ENCODE peak calls at places on chromosomes 7 and 10, in five cellular contexts. K, U, C, N and R are unnamed samples.

GRCh38 chr10:101182936-101183335 is 46.3 kb downstream of the LBX1 start:
- ATAC-seq in K (no peak), U (no peak), C (no peak), N (no peak), R (no peak)

GRCh38 chr10:29628912-29629526 is 5.8 kb downstream of the SVIL start:
- ATAC-seq in K (no peak), U (no peak), C (no peak), N (no peak), R (no peak)

GRCh38 chr7:148319316-148319808 is 271.2 kb upstream of the C7orf33 start:
- ATAC-seq in K (no peak), U (no peak), C (no peak), N (no peak), R (no peak)

GRCh38 chr10:77070317-77070716 is 567.3 kb downstream of the KCNMA1 start:
- ATAC-seq in K (no peak), U (no peak), C (no peak), N (no peak), R (no peak)

GRCh38 chr10:8453587-8453986 is 399.1 kb downstream of the GATA3 start:
- ATAC-seq in K (peak; percentile 75), U (no peak), C (peak; percentile 69), N (no peak), R (peak; percentile 83)

GRCh38 chr10:23694921-23695824 is 256.3 kb downstream of the OTUD1 start:
- ATAC-seq in K (no peak), U (no peak), C (peak; percentile 44), N (no peak), R (no peak)

GRCh38 chr10:50538473-50539398 is 85.0 kb downstream of the SGMS1 start:
- ATAC-seq in K (peak; percentile 84), U (peak; percentile 44), C (peak; percentile 60), N (no peak), R (peak; percentile 42)

GRCh38 chr7:141609566-141609965 is 58.4 kb downstream of the AGK start:
- ATAC-seq in K (no peak), U (no peak), C (no peak), N (no peak), R (no peak)

GRCh38 chr7:988426-988911 is 5.5 kb downstream of the CYP2W1 start:
- ATAC-seq in K (no peak), U (no peak), C (no peak), N (no peak), R (no peak)

GRCh38 chr7:29457141-29457561 is 106.5 kb upstream of the PRR15 start:
- ATAC-seq in K (no peak), U (no peak), C (no peak), N (no peak), R (no peak)

GRCh38 chr7:150754950-150755349 is 17.7 kb downstream of the GIMAP5 start:
- ATAC-seq in K (no peak), U (no peak), C (peak; percentile 41), N (peak; percentile 40), R (no peak)

GRCh38 chr7:70457477-70458194 is 674.3 kb upstream of the GALNT17 start:
- ATAC-seq in K (no peak), U (no peak), C (no peak), N (no peak), R (no peak)